ENCODE peak calls at places on chromosomes 1 and 21, in nine cellular contexts. M is GM23338, L is sigmoid colon, X is heart right ventricle, O is transverse colon, I is BE2C, H is upper lobe of right lung, Q is adipocyte, F is OCI-LY7. T is an unnamed sample. For H3K36me3 and H3K4me1, the result is how much of the 10 kb centered on the place peaks cover.

GRCh38 chr1:119429687-119430086 is 14.7 kb downstream of the HSD3B2 start:
- DNase-seq in M (no peak), L (no peak), X (no peak), O (no peak), I (no peak), H (no peak), Q (no peak), F (no peak), T (no peak)

GRCh38 chr1:156549390-156549789 is 23.0 kb downstream of the IQGAP3 start:
- DNase-seq in M (peak), L (peak), X (no peak), O (no peak), I (no peak), H (no peak), Q (no peak), F (no peak), T (no peak)

GRCh38 chr1:59511476-59512465 is 214.9 kb downstream of the FGGY start:
- DNase-seq in M (no peak), L (no peak), X (no peak), O (no peak), I (no peak), H (no peak), Q (peak), F (no peak), T (no peak)

GRCh38 chr1:147753084-147753483 is 7.3 kb downstream of the GJA5 start:
- DNase-seq in M (no peak), L (no peak), X (no peak), O (no peak), I (no peak), H (no peak), Q (no peak), F (no peak), T (no peak)

GRCh38 chr1:221824909-221825308 is 83.0 kb upstream of the DUSP10 start:
- DNase-seq in M (no peak), L (no peak), X (no peak), O (no peak), I (no peak), H (no peak), Q (no peak), F (no peak), T (no peak)

GRCh38 chr1:201742476-201742875 is 86.5 kb upstream of the IPO9 start:
- DNase-seq in M (no peak), L (no peak), X (no peak), O (no peak), I (no peak), H (no peak), Q (no peak), F (no peak), T (no peak)

GRCh38 chr1:208595745-208596144 is 351.6 kb upstream of the PLXNA2 start:
- DNase-seq in M (no peak), L (no peak), X (no peak), O (no peak), I (no peak), H (no peak), Q (peak), F (no peak), T (no peak)

GRCh38 chr21:37868896-37869295 is 47.4 kb downstream of the KCNJ6 start:
- DNase-seq in M (no peak), L (no peak), X (no peak), O (no peak), I (no peak), H (no peak), Q (peak), F (no peak), T (no peak)

GRCh38 chr1:64038965-64039926 is 164.2 kb upstream of the UBE2U start:
- DNase-seq in M (peak), L (peak), X (peak), O (no peak), I (peak), H (no peak), Q (peak), F (no peak), T (peak)

GRCh38 chr1:205791568-205792180 is 16.4 kb upstream of the RAB29 start:
- DNase-seq in M (peak), L (no peak), X (peak), O (peak), I (peak), H (no peak), Q (peak), F (peak), T (peak)

GRCh38 chr1:208528577-208529240 is 284.5 kb upstream of the PLXNA2 start:
- DNase-seq in M (no peak), L (peak), X (no peak), O (no peak), I (no peak), H (no peak), Q (no peak), F (no peak), T (no peak)

GRCh38 chr1:1260843-1261560 is 12.7 kb downstream of the UBE2J2 start:
- DNase-seq in M (no peak), L (no peak), X (no peak), O (no peak), I (no peak), H (no peak), Q (no peak), F (no peak), T (no peak)

GRCh38 chr1:21325231-21325718 is 35.0 kb upstream of the ECE1 start:
- DNase-seq in M (no peak), L (peak), X (no peak), O (no peak), I (no peak), H (no peak), Q (no peak), F (peak), T (no peak)

GRCh38 chr1:59058681-59059441 is 238.0 kb upstream of the FGGY start:
- DNase-seq in M (no peak), L (no peak), X (no peak), O (no peak), I (no peak), H (no peak), Q (peak), F (no peak), T (no peak)

GRCh38 chr1:201171063-201172036 is 17.1 kb upstream of the TMEM9 start:
- DNase-seq in M (peak), L (no peak), X (peak), O (peak), I (peak), H (no peak), Q (peak), F (no peak), T (peak)

GRCh38 chr1:22141493-22141892 is 1.4 kb downstream of the WNT4 start:
- DNase-seq in M (no peak), L (no peak), X (no peak), O (no peak), I (no peak), H (no peak), Q (peak), F (no peak), T (no peak)

GRCh38 chr21:37551406-37552355 is 185.1 kb downstream of the DYRK1A start:
- DNase-seq in M (no peak), L (peak), X (no peak), O (no peak), I (no peak), H (no peak), Q (peak), F (no peak), T (peak)

GRCh38 chr1:22053861-22054770 is 1.6 kb downstream of the CDC42 start:
- DNase-seq in M (no peak), L (no peak), X (no peak), O (no peak), I (no peak), H (no peak), Q (peak), F (no peak), T (no peak)

GRCh38 chr1:156146006-156146748 is 7.2 kb upstream of the SEMA4A start:
- DNase-seq in M (peak), L (no peak), X (peak), O (peak), I (peak), H (peak), Q (peak), F (peak), T (peak)

GRCh38 chr1:240486596-240486995 is 125.4 kb downstream of the GREM2 start:
- DNase-seq in M (no peak), L (no peak), X (no peak), O (no peak), I (no peak), H (no peak), Q (no peak), F (no peak), T (no peak)

GRCh38 chr1:224929335-224930237 is at the start of gene DNAH14:
- DNase-seq in M (peak), L (peak), X (peak), O (peak), I (peak), H (peak), Q (peak), F (no peak), T (peak)

GRCh38 chr1:241503444-241503843 is 16.1 kb downstream of the FH start:
- DNase-seq in M (no peak), L (no peak), X (no peak), O (no peak), I (no peak), H (no peak), Q (no peak), F (no peak), T (no peak)

GRCh38 chr1:159896086-159896930 is 3.7 kb downstream of the CFAP45 start:
- DNase-seq in M (no peak), L (peak), X (no peak), O (no peak), I (no peak), H (no peak), Q (no peak), F (no peak), T (no peak)

GRCh38 chr1:43143441-43143888 is 28.6 kb downstream of the EBNA1BP2 start:
- DNase-seq in M (peak), L (no peak), X (no peak), O (no peak), I (peak), H (no peak), Q (no peak), F (peak), T (no peak)

GRCh38 chr1:228979774-228980173 is 244.5 kb downstream of the RHOU start:
- DNase-seq in M (no peak), L (no peak), X (no peak), O (no peak), I (no peak), H (no peak), Q (no peak), F (no peak), T (no peak)

GRCh38 chr1:158095737-158096335 is 84.9 kb upstream of the CD1D start:
- DNase-seq in M (peak), L (no peak), X (no peak), O (peak), I (no peak), H (no peak), Q (peak), F (peak), T (no peak)

GRCh38 chr1:72846891-72847290 is 564.6 kb upstream of the NEGR1 start:
- DNase-seq in M (no peak), L (no peak), X (no peak), O (no peak), I (no peak), H (no peak), Q (no peak), F (no peak), T (no peak)

GRCh38 chr1:150132372-150132771 is 17.3 kb upstream of the PLEKHO1 start:
- DNase-seq in M (no peak), L (no peak), X (no peak), O (no peak), I (no peak), H (no peak), Q (no peak), F (no peak), T (no peak)

GRCh38 chr1:11617314-11617713 is 36.9 kb downstream of the FBXO2 start:
- DNase-seq in M (no peak), L (no peak), X (no peak), O (no peak), I (no peak), H (no peak), Q (no peak), F (no peak), T (no peak)

GRCh38 chr1:150149490-150150453 is at the start of gene PLEKHO1:
- DNase-seq in M (peak), L (peak), X (peak), O (peak), I (peak), H (peak), Q (peak), F (peak), T (peak)

GRCh38 chr1:95625224-95625623 is 391.2 kb downstream of the RWDD3 start:
- DNase-seq in M (no peak), L (no peak), X (no peak), O (no peak), I (no peak), H (no peak), Q (no peak), F (no peak), T (no peak)

GRCh38 chr1:28915036-28915895 is 897 bp downstream of the EPB41 start:
- DNase-seq in M (peak), L (no peak), X (no peak), O (peak), I (peak), H (no peak), Q (peak), F (peak), T (peak)

DNA sequence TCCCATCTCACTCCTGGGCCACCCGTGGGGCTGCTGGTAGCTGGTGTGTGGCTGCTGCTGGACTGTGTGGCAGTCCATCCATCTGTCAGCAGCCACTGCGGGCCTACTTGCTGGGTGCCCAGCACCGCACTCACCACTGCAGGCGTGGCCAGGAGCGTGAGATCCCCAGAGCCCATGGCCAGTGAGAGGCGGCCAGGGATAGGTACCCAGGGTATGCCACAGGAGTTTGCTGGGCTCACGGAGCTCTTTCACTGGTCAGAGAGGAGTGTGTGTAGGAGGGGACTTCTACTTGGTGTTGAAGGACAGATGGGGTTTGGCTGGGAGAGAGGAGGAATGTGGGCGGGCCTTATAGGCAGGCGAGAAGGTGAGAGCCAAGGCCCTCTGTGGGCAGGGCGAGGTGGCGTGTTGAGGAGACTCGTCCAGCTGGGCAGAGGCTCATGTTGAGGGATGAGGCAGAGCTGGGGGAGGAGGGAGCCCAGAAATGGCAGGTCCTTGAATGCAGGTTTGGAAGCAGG is 15.0 kb downstream of the QSOX1 start:
- DNase-seq in M (no peak), L (peak), X (no peak), O (no peak), I (no peak), H (peak), Q (no peak), F (no peak), T (peak)
- H3K36me3 ChIP-seq in M (under half), L (under half), X (under half), O (under half), I (under half), H (under half), Q (under half), F (under half), T (under half)

GRCh38 chr1:53943090-53943489 is 2.4 kb downstream of the IFT25 start:
- DNase-seq in M (no peak), L (no peak), X (no peak), O (no peak), I (no peak), H (no peak), Q (no peak), F (no peak), T (no peak)
- H3K4me3 ChIP-seq in M (no peak), L (no peak), X (no peak), O (no peak), I (no peak), H (no peak), Q (no peak), F (no peak), T (no peak)

GRCh38 chr1:94182191-94182590 is 55.2 kb downstream of the ARHGAP29 start:
- DNase-seq in M (no peak), L (no peak), X (no peak), O (no peak), I (no peak), H (no peak), Q (no peak), F (no peak), T (no peak)

GRCh38 chr1:94183197-94183815 is 54.1 kb downstream of the ARHGAP29 start:
- DNase-seq in M (no peak), L (no peak), X (no peak), O (no peak), I (no peak), H (no peak), Q (no peak), F (no peak), T (no peak)

GRCh38 chr1:94180650-94181049 is 56.7 kb downstream of the ARHGAP29 start:
- DNase-seq in M (no peak), L (no peak), X (no peak), O (no peak), I (no peak), H (no peak), Q (no peak), F (no peak), T (no peak)

GRCh38 chr1:94178896-94179295 is 57.9 kb upstream of the ABCA4 start:
- DNase-seq in M (no peak), L (no peak), X (no peak), O (no peak), I (no peak), H (no peak), Q (no peak), F (no peak), T (no peak)
- H3K4me1 ChIP-seq in M (under half), L (under half), X (under half), O (under half), I (under half), H (under half), Q (under half), F (under half), T (under half)

GRCh38 chr1:25011270-25011669 is 81.2 kb upstream of the RUNX3 start:
- DNase-seq in M (no peak), L (no peak), X (no peak), O (no peak), I (no peak), H (no peak), Q (no peak), F (no peak), T (no peak)

GRCh38 chr1:25004355-25004754 is 74.3 kb upstream of the RUNX3 start:
- DNase-seq in M (no peak), L (no peak), X (no peak), O (no peak), I (no peak), H (no peak), Q (no peak), F (no peak), T (no peak)

GRCh38 chr1:25006770-25007169 is 76.7 kb upstream of the RUNX3 start:
- DNase-seq in M (no peak), L (peak), X (no peak), O (no peak), I (peak), H (no peak), Q (peak), F (no peak), T (peak)

GRCh38 chr1:25009675-25010262 is 79.7 kb upstream of the RUNX3 start:
- DNase-seq in M (no peak), L (no peak), X (no peak), O (no peak), I (no peak), H (no peak), Q (no peak), F (no peak), T (no peak)

DNA sequence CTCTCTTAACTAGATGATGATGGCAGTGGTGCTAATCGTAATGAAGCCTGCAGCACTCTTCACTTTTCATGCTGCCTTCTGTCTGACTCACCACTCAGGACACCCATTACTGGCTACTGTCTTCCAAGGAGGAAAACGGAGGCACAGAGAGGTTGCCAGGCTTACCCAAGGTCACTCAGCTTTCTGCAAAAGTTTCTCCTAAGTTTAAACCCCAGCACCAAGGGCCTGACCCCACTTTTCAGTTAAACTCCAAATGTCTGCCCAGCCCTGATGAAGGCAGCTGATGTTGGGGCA is 78.1 kb upstream of the RUNX3 start:
- DNase-seq in M (no peak), L (no peak), X (no peak), O (no peak), I (no peak), H (no peak), Q (no peak), F (no peak), T (no peak)
- H3K36me3 ChIP-seq in M (under half), L (under half), X (under half), O (under half), I (under half), H (under half), Q (under half), F (under half), T (under half)

DNA sequence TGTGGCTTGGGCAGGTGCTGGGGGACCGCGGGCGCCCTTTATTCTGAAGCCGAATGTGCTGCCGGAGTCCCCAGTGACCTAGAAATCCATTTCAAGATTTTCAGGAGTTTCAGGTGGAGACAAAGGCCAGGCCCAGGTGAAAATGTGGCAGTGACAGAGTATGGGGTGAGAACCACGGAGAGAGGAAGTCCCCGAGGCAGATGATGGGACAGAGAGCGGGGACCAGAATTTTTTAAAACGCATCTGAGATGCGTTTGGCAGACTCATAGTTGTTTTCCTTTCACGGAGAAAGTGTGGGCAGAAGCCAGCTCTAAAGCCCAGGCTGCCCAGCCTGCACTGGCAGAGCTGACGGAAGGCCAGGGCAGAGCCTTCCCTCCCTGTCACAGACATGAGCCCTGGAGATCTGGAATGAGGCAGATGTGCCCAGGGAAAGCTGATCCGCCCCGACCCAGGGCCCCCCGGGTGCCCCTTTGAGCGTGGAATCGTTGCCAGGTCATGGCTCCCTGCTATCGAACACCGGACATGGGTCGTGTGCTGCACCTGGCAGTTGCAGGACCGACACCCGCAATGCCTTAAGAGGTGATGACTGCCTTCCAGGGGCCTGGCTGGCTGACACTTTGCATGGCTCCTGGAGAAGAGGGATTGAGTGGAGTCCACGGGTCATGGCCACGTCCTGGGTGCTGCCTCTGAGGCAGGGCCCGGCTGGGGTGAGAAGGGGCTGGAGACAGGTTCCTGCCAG is 6.5 kb upstream of the SLX9 start:
- DNase-seq in M (no peak), L (no peak), X (no peak), O (no peak), I (no peak), H (peak), Q (no peak), F (no peak), T (no peak)
- H3K4me3 ChIP-seq in M (peak), L (no peak), X (no peak), O (no peak), I (no peak), H (no peak), Q (no peak), F (no peak), T (no peak)

GRCh38 chr1:36890776-36891175 is 143.5 kb downstream of the GRIK3 start:
- DNase-seq in M (no peak), L (peak), X (no peak), O (no peak), I (no peak), H (no peak), Q (no peak), F (no peak), T (peak)
- H3K4me1 ChIP-seq in M (under half), L (under half), X (under half), O (under half), I (under half), H (under half), Q (under half), F (half or more), T (under half)

GRCh38 chr1:37705399-37705798 is 13.1 kb downstream of the CDCA8 start:
- DNase-seq in M (no peak), L (no peak), X (no peak), O (no peak), I (no peak), H (peak), Q (no peak), F (no peak), T (no peak)
- H3K36me3 ChIP-seq in M (half or more), L (under half), X (under half), O (under half), I (under half), H (under half), Q (under half), F (half or more), T (half or more)

GRCh38 chr1:14783592-14783886 is 185.1 kb downstream of the KAZN start:
- DNase-seq in M (no peak), L (no peak), X (no peak), O (no peak), I (no peak), H (no peak), Q (no peak), F (no peak), T (no peak)
- H3K4me3 ChIP-seq in M (no peak), L (no peak), X (no peak), O (no peak), I (no peak), H (no peak), Q (no peak), F (no peak), T (no peak)

GRCh38 chr1:83905315-83905907 is 93.5 kb downstream of the TTLL7 start:
- DNase-seq in M (peak), L (no peak), X (no peak), O (no peak), I (no peak), H (no peak), Q (peak), F (peak), T (no peak)

GRCh38 chr1:83901547-83902155 is 97.3 kb downstream of the TTLL7 start:
- DNase-seq in M (no peak), L (no peak), X (no peak), O (peak), I (no peak), H (no peak), Q (peak), F (no peak), T (peak)

GRCh38 chr1:83897516-83897915 is 101.4 kb downstream of the TTLL7 start:
- DNase-seq in M (peak), L (no peak), X (no peak), O (no peak), I (no peak), H (no peak), Q (no peak), F (no peak), T (no peak)

GRCh38 chr1:83900530-83900929 is 98.4 kb downstream of the TTLL7 start:
- DNase-seq in M (no peak), L (no peak), X (no peak), O (no peak), I (no peak), H (no peak), Q (peak), F (no peak), T (no peak)
- H3K4me1 ChIP-seq in M (under half), L (under half), X (under half), O (under half), I (under half), H (under half), Q (under half), F (under half), T (under half)

T was measured in stomach.